ENCODE peak calls at places on chromosomes 11 and 22, in five cellular contexts. R is HFF-Myc; T is occipital lobe; D is M059J; P is stimulated activated CD4-positive, alpha-beta T cell treated with anti-CD3 and anti-CD28 coated beads, Interleukin-15, amount 100 ng/mL, for 1 hour. W is an unnamed sample.

GRCh38 chr11:105443623-105444022 is 166.2 kb upstream of the GRIA4 start:
- DNase-seq in T (no peak), P (no peak), R (no peak), D (no peak), W (no peak)

GRCh38 chr11:87743002-87743401 is 432.2 kb downstream of the RAB38 start:
- DNase-seq in R (no peak), D (no peak), P (no peak), T (no peak), W (no peak)

GRCh38 chr11:120959189-120959588 is 64.7 kb upstream of the TBCEL start:
- DNase-seq in T (no peak), R (no peak), D (no peak), P (no peak), W (no peak)

GRCh38 chr22:25030636-25031035 is 78.1 kb downstream of the KIAA1671 start:
- DNase-seq in T (no peak), P (no peak), D (peak), R (no peak), W (peak)

GRCh38 chr11:112663947-112664634 is 297.1 kb upstream of the NCAM1 start:
- DNase-seq in T (no peak), P (no peak), D (no peak), R (no peak), W (no peak)

GRCh38 chr22:24938741-24939341 is 7.7 kb downstream of the LHFPL7 start:
- DNase-seq in P (no peak), R (no peak), T (no peak), D (peak), W (peak)

GRCh38 chr22:31970490-31971444 is 26.4 kb downstream of the YWHAH start:
- DNase-seq in P (peak), D (peak), R (no peak), T (peak), W (peak)

GRCh38 chr22:38740754-38741153 is 15.0 kb downstream of the SUN2 start:
- DNase-seq in T (no peak), D (no peak), R (no peak), P (no peak), W (no peak)

GRCh38 chr11:27397619-27398412 is 34.8 kb upstream of the CCDC34 start:
- DNase-seq in D (no peak), P (no peak), R (no peak), T (no peak), W (no peak)

GRCh38 chr22:38824587-38824986 is 19.2 kb downstream of the NPTXR start:
- DNase-seq in R (peak), D (peak), P (no peak), T (no peak), W (peak)

GRCh38 chr11:2807276-2807681 is 78.3 kb downstream of the CDKN1C start:
- DNase-seq in T (peak), P (no peak), R (no peak), D (no peak), W (no peak)

GRCh38 chr22:36110306-36110791 is 50.2 kb downstream of the APOL3 start:
- DNase-seq in T (no peak), R (no peak), P (no peak), D (no peak), W (no peak)

GRCh38 chr11:101583180-101584128 is at the start of gene TRPC6:
- DNase-seq in R (no peak), P (no peak), D (no peak), T (no peak), W (no peak)

GRCh38 chr11:26201411-26201810 is 130.5 kb upstream of the ANO3 start:
- DNase-seq in T (no peak), R (no peak), P (no peak), D (peak), W (no peak)

GRCh38 chr11:103111400-103111799 is 2.2 kb downstream of the DYNC2H1 start:
- DNase-seq in P (no peak), T (no peak), R (no peak), D (no peak), W (no peak)

W was measured in RPMI7951.